ENCODE peak calls at places on chromosomes 5 and 9, in seven cellular contexts. R, B, N, H, U, I and C are unnamed samples.

GRCh38 chr5:39616131-39616530 is 191.4 kb upstream of the DAB2 start:
- DNase-seq in B (no peak), U (no peak), R (no peak), I (no peak), N (no peak), H (no peak), C (no peak)

GRCh38 chr9:104981543-104982129 is 53.7 kb upstream of the ABCA1 start:
- DNase-seq in N (no peak), R (no peak), I (no peak), H (no peak), U (no peak), B (no peak), C (no peak)

GRCh38 chr5:58849151-58849550 is 266.3 kb downstream of the RAB3C start:
- DNase-seq in H (no peak), R (no peak), N (no peak), B (no peak), I (no peak), U (no peak), C (no peak)

GRCh38 chr9:1647776-1648175 is 367.4 kb upstream of the SMARCA2 start:
- DNase-seq in N (no peak), R (no peak), I (no peak), B (no peak), H (no peak), U (no peak), C (no peak)

GRCh38 chr5:68991279-68991678 is 102.5 kb upstream of the SLC30A5 start:
- DNase-seq in H (no peak), R (no peak), I (no peak), U (no peak), B (no peak), N (no peak), C (no peak)

GRCh38 chr9:35341585-35341984 is 148.3 kb upstream of the RUSC2 start:
- DNase-seq in I (no peak), U (peak), R (no peak), B (no peak), N (peak), H (peak), C (no peak)

GRCh38 chr5:3276891-3277290 is 318.7 kb upstream of the IRX1 start:
- DNase-seq in B (no peak), H (no peak), N (no peak), R (no peak), I (no peak), U (no peak), C (no peak)

GRCh38 chr5:24788829-24789509 is 144.2 kb upstream of the CDH10 start:
- DNase-seq in N (no peak), R (no peak), B (no peak), H (no peak), I (no peak), U (no peak), C (no peak)

GRCh38 chr9:129270205-129270604 is 92.1 kb upstream of the IER5L start:
- DNase-seq in N (no peak), B (no peak), R (peak), I (no peak), U (no peak), H (no peak), C (no peak)

GRCh38 chr9:15306068-15306756 is 804 bp downstream of the TTC39B start:
- DNase-seq in R (no peak), U (peak), I (peak), B (peak), H (peak), N (peak), C (peak)

GRCh38 chr5:123719004-123719403 is 207.0 kb downstream of the CSNK1G3 start:
- DNase-seq in I (no peak), U (no peak), H (no peak), B (no peak), N (no peak), R (no peak), C (no peak)

GRCh38 chr5:129670944-129671343 is 77.0 kb upstream of the MINAR2 start:
- DNase-seq in N (peak), R (no peak), B (no peak), H (no peak), U (no peak), I (no peak), C (no peak)

GRCh38 chr5:174303035-174303434 is 257.5 kb downstream of the NSG2 start:
- DNase-seq in R (no peak), H (no peak), I (no peak), B (no peak), U (no peak), N (no peak), C (no peak)

GRCh38 chr9:120353501-120353900 is 226.5 kb downstream of the CDK5RAP2 start:
- DNase-seq in H (no peak), U (no peak), B (no peak), N (no peak), I (no peak), R (no peak), C (no peak)

GRCh38 chr9:108645520-108645919 is 210.3 kb downstream of the ACTL7B start:
- DNase-seq in U (peak), R (no peak), I (no peak), N (no peak), B (peak), H (no peak), C (no peak)

GRCh38 chr5:10353241-10354047 is at the start of gene MARCHF6:
- DNase-seq in B (peak), I (peak), U (peak), N (peak), R (peak), H (peak), C (peak)

GRCh38 chr5:150989695-150990094 is 30.7 kb upstream of the GPX3 start:
- DNase-seq in I (no peak), R (no peak), B (no peak), N (no peak), H (no peak), U (peak), C (no peak)

GRCh38 chr9:70044450-70045307 is 1.0 kb downstream of the MAMDC2 start:
- DNase-seq in N (peak), H (no peak), B (no peak), R (peak), I (peak), U (no peak), C (peak)

GRCh38 chr9:84206801-84207200 is 133.8 kb downstream of the SLC28A3 start:
- DNase-seq in I (no peak), B (no peak), N (no peak), U (peak), R (no peak), H (no peak), C (no peak)

GRCh38 chr5:545641-546375 is 21.6 kb upstream of the SLC9A3 start:
- DNase-seq in H (no peak), R (no peak), N (no peak), B (no peak), U (no peak), I (no peak), C (no peak)

GRCh38 chr5:51373880-51374523 is 9.2 kb upstream of the ISL1 start:
- DNase-seq in U (no peak), B (no peak), N (no peak), R (no peak), H (no peak), I (no peak), C (no peak)

GRCh38 chr5:39225405-39226099 is 6.2 kb upstream of the FYB1 start:
- DNase-seq in I (no peak), B (peak), U (peak), R (no peak), H (no peak), N (no peak), C (no peak)

GRCh38 chr5:34057118-34057517 is 14.1 kb upstream of the C1QTNF3 start:
- DNase-seq in U (no peak), N (no peak), R (no peak), I (no peak), B (no peak), H (no peak), C (no peak)

GRCh38 chr9:38421498-38422211 is 2.6 kb downstream of the IGFBPL1 start:
- DNase-seq in U (peak), B (no peak), R (no peak), N (no peak), I (no peak), H (no peak), C (peak)

GRCh38 chr5:64026493-64026892 is 64.2 kb upstream of the HTR1A start:
- DNase-seq in B (no peak), I (no peak), N (no peak), U (no peak), R (no peak), H (no peak), C (no peak)

GRCh38 chr5:137195483-137195882 is 303.6 kb downstream of the SPOCK1 start:
- DNase-seq in R (no peak), U (no peak), H (no peak), N (no peak), I (no peak), B (no peak), C (no peak)

GRCh38 chr9:94929373-94929764 is 202.9 kb downstream of the AOPEP start:
- DNase-seq in R (no peak), H (peak), U (no peak), B (no peak), I (no peak), N (peak), C (no peak)

GRCh38 chr9:37371565-37372464 is 50.7 kb upstream of the GRHPR start:
- DNase-seq in U (peak), B (peak), N (peak), R (no peak), I (no peak), H (no peak), C (no peak)

GRCh38 chr9:137273616-137274320 is 3.8 kb upstream of the TOR4A start:
- DNase-seq in I (no peak), N (no peak), H (no peak), U (no peak), B (no peak), R (no peak), C (no peak)

GRCh38 chr5:15500326-15500958 is 462 bp downstream of the FBXL7 start:
- DNase-seq in N (peak), I (peak), U (no peak), R (no peak), B (no peak), H (peak), C (peak)

GRCh38 chr5:139647406-139648204 is 544 bp upstream of the CXXC5 start:
- DNase-seq in H (peak), R (no peak), B (no peak), I (no peak), N (no peak), U (no peak), C (peak)

GRCh38 chr5:98755406-98755805 is 18.1 kb upstream of the RGMB start:
- DNase-seq in U (no peak), H (no peak), I (no peak), R (no peak), B (no peak), N (peak), C (no peak)

GRCh38 chr5:115470921-115471320 is 73.7 kb downstream of the FEM1C start:
- DNase-seq in H (no peak), R (no peak), I (no peak), U (no peak), N (no peak), B (no peak), C (no peak)

GRCh38 chr9:131282688-131283422 is 6.5 kb upstream of the FAM78A start:
- DNase-seq in R (no peak), H (no peak), U (no peak), I (peak), N (no peak), B (no peak), C (peak)

GRCh38 chr5:30866142-30866541 is 327.3 kb upstream of the CDH6 start:
- DNase-seq in R (no peak), U (no peak), H (no peak), B (no peak), N (no peak), I (no peak), C (no peak)

GRCh38 chr5:44089419-44090125 is 299.6 kb downstream of the FGF10 start:
- DNase-seq in B (no peak), H (no peak), I (no peak), N (no peak), R (no peak), U (no peak), C (no peak)

GRCh38 chr5:166428264-166428663 is 1863.2 kb upstream of the WWC1 start:
- DNase-seq in H (no peak), B (no peak), R (no peak), N (no peak), U (no peak), I (no peak), C (no peak)

GRCh38 chr5:120599576-120599975 is 135.5 kb downstream of the PRR16 start:
- DNase-seq in U (peak), H (no peak), B (no peak), R (peak), I (no peak), N (peak), C (no peak)

GRCh38 chr9:33229359-33230120 is 10.4 kb upstream of the SPINK4 start:
- DNase-seq in H (no peak), R (peak), N (no peak), I (no peak), B (no peak), U (no peak), C (no peak)
- TF ChIP-seq CTCF in H (no peak), R (no peak), N (peak), I (no peak), B (no peak), U (peak), C (no peak)

GRCh38 chr5:23496576-23496975 is 10.8 kb upstream of the PRDM9 start:
- DNase-seq in I (no peak), B (no peak), U (no peak), N (no peak), R (no peak), H (no peak), C (no peak)
- TF ChIP-seq CTCF in I (no peak), B (no peak), U (no peak), N (no peak), R (no peak), H (no peak), C (no peak)

GRCh38 chr5:160651682-160652645 is 200.0 kb downstream of the ATP10B start:
- DNase-seq in N (no peak), H (no peak), I (no peak), U (no peak), B (no peak), R (no peak), C (no peak)

GRCh38 chr5:160646033-160646432 is 206.0 kb downstream of the ATP10B start:
- DNase-seq in R (no peak), U (no peak), B (no peak), I (no peak), H (no peak), N (no peak), C (no peak)

GRCh38 chr5:160643588-160643987 is 208.4 kb downstream of the ATP10B start:
- DNase-seq in I (no peak), H (no peak), R (no peak), U (peak), B (peak), N (no peak), C (no peak)

GRCh38 chr5:160649304-160649703 is 202.7 kb downstream of the ATP10B start:
- DNase-seq in I (peak), R (peak), N (no peak), H (no peak), U (peak), B (peak), C (peak)
- TF ChIP-seq CTCF in I (no peak), R (peak), N (no peak), H (no peak), U (peak), B (peak), C (peak)

GRCh38 chr5:133785182-133785581 is 172.8 kb upstream of the FSTL4 start:
- DNase-seq in N (no peak), U (no peak), H (no peak), I (no peak), R (no peak), B (no peak), C (no peak)
- TF ChIP-seq CTCF in N (no peak), U (no peak), H (no peak), I (no peak), R (no peak), B (no peak), C (no peak)

GRCh38 chr9:125746017-125746773 is 978 bp upstream of the PBX3 start:
- DNase-seq in R (peak), B (peak), N (peak), U (peak), I (peak), H (peak), C (peak)
- TF ChIP-seq CTCF in R (no peak), B (no peak), N (no peak), U (no peak), I (no peak), H (no peak), C (no peak)

DNA sequence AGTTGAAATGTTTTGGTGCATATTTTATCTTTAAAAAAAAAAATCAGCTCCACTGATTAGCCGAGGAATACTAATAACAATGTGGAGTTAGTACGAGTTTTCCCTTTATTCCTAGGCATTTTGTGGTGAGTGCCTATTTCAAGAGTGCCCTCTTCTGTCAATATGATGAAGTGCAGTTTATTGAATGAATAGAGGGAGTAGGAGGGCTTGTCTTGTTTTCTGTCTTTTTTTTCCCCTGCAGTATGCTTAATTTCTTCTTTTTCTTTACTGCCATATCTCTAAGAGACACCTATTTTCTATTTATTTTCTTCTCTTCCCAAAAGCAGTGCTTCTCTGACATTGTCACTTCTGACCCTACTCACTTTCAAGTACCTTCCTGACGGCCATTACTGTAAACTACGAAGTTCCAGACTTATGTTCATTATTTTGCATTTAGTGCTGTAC is 169.6 kb upstream of the PITX1 start:
- DNase-seq in I (no peak), B (no peak), U (peak), R (peak), N (no peak), H (no peak), C (no peak)
- TF ChIP-seq CTCF in I (peak), B (no peak), U (peak), R (peak), N (peak), H (peak), C (peak)

GRCh38 chr9:123268240-123268949 is at the start of gene STRBP:
- DNase-seq in B (peak), I (peak), N (peak), R (peak), H (peak), U (peak), C (peak)
- TF ChIP-seq CTCF in B (no peak), I (no peak), N (no peak), R (no peak), H (peak), U (no peak), C (no peak)